ENCODE peak calls at places on chromosomes 13 and 19, in seven cellular contexts. N, O, I, T, Z, P and A are unnamed samples.

GRCh38 chr19:42038675-42039074 is 31.3 kb downstream of the GRIK5 start:
- DNase-seq in Z (no peak), I (no peak), P (no peak), N (no peak), T (no peak), O (no peak), A (no peak)

GRCh38 chr13:53064721-53065120 is 36.1 kb downstream of the OLFM4 start:
- DNase-seq in O (no peak), T (no peak), P (no peak), Z (no peak), N (no peak), I (peak), A (no peak)

GRCh38 chr19:5717215-5717614 is 2.7 kb downstream of the LONP1 start:
- DNase-seq in I (no peak), Z (no peak), N (no peak), O (no peak), T (no peak), P (no peak), A (no peak)

GRCh38 chr19:15812059-15812722 is 3.3 kb downstream of the OR10H1 start:
- DNase-seq in I (no peak), O (no peak), N (no peak), P (no peak), T (peak), Z (no peak), A (no peak)

GRCh38 chr13:24005711-24006281 is 108.5 kb upstream of the C1QTNF9B start:
- DNase-seq in P (no peak), Z (no peak), N (no peak), O (no peak), I (no peak), T (no peak), A (no peak)

GRCh38 chr13:43629691-43630480 is 156.9 kb downstream of the ENOX1 start:
- DNase-seq in P (peak), O (no peak), N (no peak), I (no peak), T (no peak), Z (no peak), A (no peak)

GRCh38 chr19:49767380-49767779 is 579 bp downstream of the AP2A1 start:
- DNase-seq in O (no peak), I (no peak), T (no peak), P (no peak), N (no peak), Z (no peak), A (no peak)

GRCh38 chr13:24625870-24626419 is 54.3 kb upstream of the ATP12A start:
- DNase-seq in O (no peak), P (no peak), I (no peak), N (no peak), T (no peak), Z (no peak), A (no peak)

GRCh38 chr13:109600078-109600477 is 186.3 kb downstream of the IRS2 start:
- DNase-seq in P (no peak), I (no peak), Z (no peak), O (no peak), T (no peak), N (no peak), A (no peak)

GRCh38 chr19:47499863-47500830 is 14.7 kb downstream of the NAPA start:
- DNase-seq in Z (peak), T (peak), N (peak), O (no peak), P (no peak), I (no peak), A (no peak)

GRCh38 chr13:83325454-83325853 is 556.8 kb downstream of the SLITRK1 start:
- DNase-seq in Z (no peak), N (no peak), P (peak), I (no peak), T (no peak), O (no peak), A (no peak)

GRCh38 chr13:59771272-59771671 is 392.5 kb downstream of the DIAPH3 start:
- DNase-seq in T (no peak), P (peak), Z (no peak), I (no peak), N (no peak), O (no peak), A (no peak)

GRCh38 chr13:111620586-111620985 is 300.1 kb downstream of the TEX29 start:
- DNase-seq in T (no peak), O (no peak), N (no peak), I (no peak), Z (no peak), P (no peak), A (no peak)

GRCh38 chr19:41753936-41754529 is 1.3 kb upstream of the CEACAM6 start:
- DNase-seq in P (peak), Z (no peak), I (no peak), O (peak), N (no peak), T (peak), A (peak)

GRCh38 chr19:45913874-45914830 is at the start of gene NANOS2:
- DNase-seq in Z (peak), O (no peak), I (no peak), T (no peak), N (no peak), P (no peak), A (no peak)

GRCh38 chr13:34161829-34162544 is 344.0 kb downstream of the RFC3 start:
- DNase-seq in Z (no peak), O (no peak), T (no peak), I (no peak), P (peak), N (no peak), A (no peak)

GRCh38 chr13:107964356-107964755 is 251.0 kb downstream of the LIG4 start:
- DNase-seq in Z (no peak), I (no peak), O (no peak), N (no peak), T (no peak), P (no peak), A (no peak)

GRCh38 chr13:48571121-48571901 is 38.4 kb upstream of the RCBTB2 start:
- DNase-seq in N (no peak), T (no peak), I (no peak), O (no peak), Z (no peak), P (peak), A (no peak)

GRCh38 chr13:44713793-44714469 is 137.8 kb upstream of the TSC22D1 start:
- DNase-seq in O (no peak), Z (no peak), N (no peak), I (no peak), T (no peak), P (peak), A (no peak)

GRCh38 chr19:5936308-5936980 is 22.4 kb downstream of the CAPS start:
- DNase-seq in O (no peak), I (no peak), P (no peak), T (no peak), Z (no peak), N (no peak), A (no peak)

GRCh38 chr19:29262085-29262484 is 49.1 kb upstream of the UQCRFS1 start:
- DNase-seq in P (no peak), N (no peak), Z (no peak), I (no peak), O (no peak), T (no peak), A (no peak)

GRCh38 chr13:27926644-27927434 is 7.0 kb downstream of the PDX1 start:
- DNase-seq in P (no peak), I (no peak), T (no peak), O (no peak), Z (no peak), N (no peak), A (no peak)

GRCh38 chr13:21478881-21479808 is 20.0 kb upstream of the ZDHHC20 start:
- DNase-seq in T (peak), N (no peak), Z (no peak), I (peak), O (no peak), P (peak), A (no peak)

GRCh38 chr13:100234524-100235136 is 145.7 kb downstream of the PCCA start:
- DNase-seq in N (no peak), P (peak), Z (no peak), O (no peak), I (no peak), T (no peak), A (no peak)

GRCh38 chr19:7645656-7646425 is 8.9 kb downstream of the STXBP2 start:
- DNase-seq in P (no peak), O (no peak), N (no peak), T (no peak), I (no peak), Z (no peak), A (no peak)

GRCh38 chr13:52070929-52071523 is 46.5 kb downstream of the UTP14C start:
- DNase-seq in P (peak), I (no peak), Z (no peak), T (no peak), N (no peak), O (no peak), A (no peak)

GRCh38 chr19:7554990-7555864 is 19.7 kb downstream of the PNPLA6 start:
- DNase-seq in O (no peak), N (no peak), Z (no peak), T (no peak), P (no peak), I (no peak), A (no peak)

GRCh38 chr13:94712812-94713555 is 639 bp upstream of the SOX21 start:
- DNase-seq in I (no peak), T (peak), Z (no peak), O (no peak), P (peak), N (no peak), A (no peak)

GRCh38 chr13:32035701-32036100 is 4.1 kb downstream of the FRY start:
- DNase-seq in Z (no peak), P (no peak), I (no peak), N (no peak), T (no peak), O (no peak), A (no peak)
- H3K4me3 ChIP-seq in Z (no peak), P (no peak), I (no peak), N (no peak), T (no peak), O (no peak), A (no peak)

GRCh38 chr19:50875795-50876422 is 2.7 kb downstream of the KLK2 start:
- DNase-seq in P (no peak), N (no peak), I (no peak), O (no peak), T (no peak), Z (no peak), A (no peak)

GRCh38 chr19:50873056-50873455 is at the start of gene KLK2:
- DNase-seq in O (no peak), P (no peak), I (no peak), N (no peak), Z (no peak), T (peak), A (no peak)

GRCh38 chr19:50874185-50874584 is 946 bp downstream of the KLK2 start:
- DNase-seq in I (no peak), Z (no peak), N (no peak), T (no peak), O (no peak), P (no peak), A (no peak)

GRCh38 chr19:50869479-50869878 is 3.8 kb upstream of the KLK2 start:
- DNase-seq in I (no peak), Z (no peak), P (no peak), N (no peak), T (no peak), O (no peak), A (no peak)

GRCh38 chr19:50870417-50871089 is 2.7 kb upstream of the KLK2 start:
- DNase-seq in Z (no peak), N (no peak), P (peak), I (no peak), T (no peak), O (no peak), A (no peak)
- TF ChIP-seq CTCF in Z (no peak), N (no peak), P (no peak), I (no peak), T (no peak), O (no peak), A (no peak)

GRCh38 chr19:2634228-2634951 is 68.1 kb downstream of the GNG7 start:
- DNase-seq in N (no peak), Z (no peak), P (no peak), T (no peak), O (peak), I (no peak), A (no peak)
- TF ChIP-seq POLR2A in N (no peak), Z (no peak), P (no peak), T (no peak), O (no peak), I (no peak), A (no peak)

GRCh38 chr19:4537953-4538600 is 1.8 kb downstream of the LRG1 start:
- DNase-seq in I (no peak), N (no peak), T (no peak), Z (no peak), O (no peak), P (no peak), A (no peak)
- H3K4me3 ChIP-seq in I (no peak), N (no peak), T (no peak), Z (no peak), O (no peak), P (no peak), A (no peak)

GRCh38 chr13:65653548-65654078 is 1576.5 kb downstream of the PCDH9 start:
- DNase-seq in N (no peak), I (no peak), O (no peak), Z (no peak), T (no peak), P (no peak), A (no peak)

GRCh38 chr13:65660696-65661095 is 1569.4 kb downstream of the PCDH9 start:
- DNase-seq in T (no peak), P (peak), Z (no peak), N (no peak), I (no peak), O (no peak), A (no peak)

DNA sequence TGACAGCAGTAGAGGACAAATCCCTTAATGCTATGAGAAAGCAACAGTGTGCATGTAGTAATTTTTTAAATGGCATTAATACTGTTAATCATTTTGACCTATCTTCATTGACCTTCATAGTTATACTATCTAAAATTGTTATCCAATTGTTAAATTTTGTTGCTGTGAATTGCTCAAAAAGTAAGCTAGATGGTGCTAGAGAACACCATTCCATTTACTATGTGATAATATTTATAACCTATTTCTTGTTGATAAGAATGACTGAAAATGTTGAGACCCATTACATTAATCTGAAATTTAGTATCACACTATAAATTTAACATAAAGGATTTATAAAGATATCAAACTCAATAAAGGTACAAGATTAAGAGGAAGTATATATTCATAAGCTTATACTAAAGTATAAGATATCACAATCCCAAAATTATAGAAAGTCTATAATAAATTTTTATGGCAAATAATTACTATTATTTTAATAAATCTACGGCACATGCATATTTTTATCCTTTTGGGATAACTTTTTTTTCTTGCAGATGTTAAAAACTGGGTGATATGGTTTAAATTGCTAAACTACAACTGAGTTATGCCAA is 1573.3 kb downstream of the PCDH9 start:
- DNase-seq in P (peak), Z (no peak), N (no peak), O (no peak), T (no peak), I (no peak), A (no peak)
- TF ChIP-seq CTCF in P (peak), Z (peak), N (no peak), O (no peak), T (peak), I (no peak), A (no peak)

GRCh38 chr13:36919833-36920611 is at the start of gene SMAD9:
- DNase-seq in T (peak), I (peak), N (peak), Z (peak), O (no peak), P (peak), A (peak)

GRCh38 chr13:36924001-36924400 is 4.0 kb upstream of the SMAD9 start:
- DNase-seq in T (no peak), P (no peak), I (no peak), Z (no peak), N (no peak), O (no peak), A (no peak)

GRCh38 chr13:36920612-36921185 is 661 bp upstream of the SMAD9 start:
- DNase-seq in Z (no peak), N (no peak), O (no peak), T (no peak), I (no peak), P (no peak), A (no peak)

GRCh38 chr13:36919206-36919832 is 719 bp downstream of the SMAD9 start:
- DNase-seq in O (no peak), T (peak), N (no peak), P (peak), I (peak), Z (no peak), A (no peak)

GRCh38 chr13:36921902-36922301 is 1.9 kb upstream of the SMAD9 start:
- DNase-seq in I (no peak), N (no peak), O (no peak), Z (no peak), P (no peak), T (no peak), A (no peak)
- TF ChIP-seq POLR2A in I (no peak), N (no peak), O (no peak), Z (no peak), P (no peak), T (no peak), A (no peak)

DNA sequence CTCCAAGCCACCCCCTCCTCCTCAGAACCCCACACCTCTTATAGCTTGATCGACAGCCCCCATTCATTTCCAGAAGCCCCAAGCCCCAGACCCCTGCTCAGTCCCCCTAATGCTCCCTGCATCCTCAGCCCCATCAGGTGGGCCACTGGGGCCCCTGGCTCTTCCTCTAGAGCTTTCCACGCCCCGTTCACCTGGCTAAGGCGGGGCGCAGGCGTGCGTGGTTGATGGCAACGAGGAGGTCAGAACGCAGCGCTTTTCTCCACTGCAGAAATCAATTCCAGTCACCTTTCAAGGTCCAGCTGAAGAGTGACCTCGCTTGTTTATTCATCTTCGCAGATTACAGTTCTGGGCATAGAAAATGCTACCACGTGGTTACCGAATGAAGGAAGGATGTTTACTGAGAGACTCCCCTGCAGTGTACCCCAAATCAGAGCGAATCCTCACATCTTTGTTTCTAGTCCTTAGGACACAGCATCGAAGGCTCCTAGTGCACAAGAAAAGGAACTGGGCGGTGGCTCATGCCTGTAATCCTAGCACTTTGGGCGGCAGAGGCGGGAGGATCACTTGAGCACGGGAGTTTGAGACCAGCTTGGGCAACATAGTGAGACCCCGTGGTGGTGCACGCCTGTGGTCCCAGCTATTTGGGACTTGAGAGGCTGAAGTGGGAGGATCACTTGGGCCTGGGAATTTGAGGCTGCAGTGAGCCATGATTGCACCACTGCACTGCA is 798 bp upstream of the PBX4 start:
- DNase-seq in O (no peak), I (no peak), N (no peak), T (no peak), P (no peak), Z (no peak), A (no peak)
- H3K4me3 ChIP-seq in O (no peak), I (no peak), N (peak), T (peak), P (peak), Z (no peak), A (no peak)